ENCODE peak calls at places on chromosomes 2 and 18, in seven cellular contexts. V is bronchial epithelial cell, W is GM12865, L is prostate gland, A is cardiac muscle cell, Q is right lobe of liver, I is spleen. D is an unnamed sample.

GRCh38 chr2:98242006-98242405 is 104.2 kb upstream of the CNGA3 start:
- DNase-seq in Q (no peak), V (no peak), L (no peak), A (no peak), I (no peak), W (no peak), D (no peak)

GRCh38 chr18:79597176-79598045 is 82.2 kb upstream of the CTDP1 start:
- DNase-seq in L (no peak), W (no peak), I (peak), Q (peak), A (no peak), V (no peak), D (no peak)

GRCh38 chr18:40911582-40912254 is 1043.3 kb upstream of the PIK3C3 start:
- DNase-seq in L (no peak), Q (no peak), I (no peak), V (peak), A (peak), W (no peak), D (no peak)

GRCh38 chr2:195319112-195319460 is 337.9 kb upstream of the SLC39A10 start:
- DNase-seq in I (no peak), W (no peak), Q (no peak), V (peak), A (peak), L (no peak), D (no peak)

GRCh38 chr2:47277187-47277586 is 122.1 kb upstream of the STPG4 start:
- DNase-seq in A (no peak), Q (no peak), L (no peak), V (peak), I (no peak), W (no peak), D (no peak)

GRCh38 chr2:37271376-37272067 is 40.1 kb downstream of the NDUFAF7 start:
- DNase-seq in Q (no peak), V (no peak), L (no peak), I (no peak), W (no peak), A (no peak), D (no peak)

GRCh38 chr2:237558918-237559645 is 7.3 kb upstream of the PRLH start:
- DNase-seq in Q (peak), V (peak), I (peak), W (no peak), A (peak), L (peak), D (peak)

GRCh38 chr2:9106338-9107167 is 100.1 kb upstream of the ASAP2 start:
- DNase-seq in Q (no peak), L (no peak), V (no peak), I (no peak), A (no peak), W (no peak), D (no peak)

GRCh38 chr2:170928036-170928823 is 823 bp upstream of the GORASP2 start:
- DNase-seq in I (peak), Q (no peak), V (peak), A (peak), L (no peak), W (peak), D (no peak)

GRCh38 chr2:64143154-64144056 is 815 bp downstream of the PELI1 start:
- DNase-seq in A (peak), I (no peak), Q (no peak), L (peak), V (no peak), W (peak), D (no peak)

GRCh38 chr2:229779650-229780049 is 65.3 kb upstream of the DNER start:
- DNase-seq in V (peak), I (no peak), L (peak), W (no peak), Q (no peak), A (no peak), D (no peak)

GRCh38 chr2:72028351-72028995 is 119.2 kb downstream of the CYP26B1 start:
- DNase-seq in I (peak), W (no peak), A (no peak), V (no peak), L (peak), Q (no peak), D (no peak)

GRCh38 chr2:152488075-152488474 is 153.1 kb downstream of the FMNL2 start:
- DNase-seq in L (no peak), I (no peak), V (no peak), A (no peak), W (no peak), Q (no peak), D (no peak)

GRCh38 chr18:48153641-48154481 is 223.4 kb upstream of the SMAD2 start:
- DNase-seq in A (peak), Q (peak), V (peak), W (no peak), L (no peak), I (no peak), D (peak)

GRCh38 chr2:183248866-183249567 is 124.8 kb downstream of the NUP35 start:
- DNase-seq in Q (no peak), L (no peak), V (peak), A (peak), W (peak), I (no peak), D (no peak)

GRCh38 chr2:135798762-135799161 is 38.2 kb downstream of the LCT start:
- DNase-seq in A (no peak), L (no peak), Q (no peak), W (no peak), V (no peak), I (no peak), D (no peak)

GRCh38 chr2:10410716-10411437 is 37.2 kb downstream of the ODC1 start:
- DNase-seq in V (no peak), L (no peak), Q (no peak), W (no peak), A (peak), I (no peak), D (no peak)

GRCh38 chr2:207239754-207240494 is 74.2 kb upstream of the KLF7 start:
- DNase-seq in W (no peak), V (peak), I (no peak), L (peak), Q (no peak), A (peak), D (no peak)

GRCh38 chr18:23049698-23050373 is 85.4 kb upstream of the CABLES1 start:
- DNase-seq in A (no peak), L (no peak), V (no peak), W (no peak), I (no peak), Q (no peak), D (no peak)

GRCh38 chr2:31240406-31241365 is 6.7 kb downstream of the EHD3 start:
- DNase-seq in V (no peak), W (no peak), L (no peak), Q (no peak), A (no peak), I (no peak), D (no peak)

GRCh38 chr2:2324119-2324518 is 7.0 kb downstream of the MYT1L start:
- DNase-seq in W (no peak), V (no peak), I (no peak), Q (no peak), L (no peak), A (no peak), D (no peak)

GRCh38 chr2:197839327-197839726 is 34.9 kb downstream of the PLCL1 start:
- DNase-seq in W (no peak), Q (no peak), I (no peak), A (no peak), V (no peak), L (no peak), D (no peak)

GRCh38 chr2:201344663-201345366 is 12.3 kb downstream of the FLACC1 start:
- DNase-seq in I (no peak), W (peak), A (no peak), L (no peak), Q (no peak), V (no peak), D (no peak)

GRCh38 chr2:226524381-226524843 is 275.2 kb downstream of the IRS1 start:
- DNase-seq in L (no peak), V (peak), I (no peak), W (no peak), A (peak), Q (no peak), D (peak)

GRCh38 chr18:46567196-46567595 is 89.8 kb downstream of the LOXHD1 start:
- DNase-seq in V (no peak), W (no peak), A (no peak), I (no peak), L (no peak), Q (no peak), D (no peak)

GRCh38 chr2:223725494-223725893 is 111.9 kb downstream of the AP1S3 start:
- DNase-seq in W (no peak), L (peak), V (peak), I (peak), Q (peak), A (peak), D (peak)

GRCh38 chr2:19536136-19536535 is 177.7 kb upstream of the OSR1 start:
- DNase-seq in W (no peak), I (no peak), L (no peak), V (peak), Q (no peak), A (no peak), D (no peak)

GRCh38 chr18:415627-416612 is 84.6 kb downstream of the COLEC12 start:
- DNase-seq in V (peak), Q (no peak), A (peak), L (no peak), I (no peak), W (no peak), D (peak)

GRCh38 chr2:181738074-181738473 is 57.8 kb upstream of the NEUROD1 start:
- DNase-seq in L (no peak), I (no peak), V (peak), W (no peak), Q (no peak), A (peak), D (no peak)

GRCh38 chr18:26425148-26425531 is 123.2 kb downstream of the KCTD1 start:
- DNase-seq in A (peak), L (no peak), V (peak), I (no peak), Q (no peak), W (no peak), D (no peak)

GRCh38 chr18:23291456-23292205 is 156.3 kb downstream of the CABLES1 start:
- DNase-seq in Q (no peak), V (peak), W (no peak), I (no peak), A (peak), L (no peak), D (peak)

GRCh38 chr2:199875400-199875799 is 24.4 kb upstream of the FTCDNL1 start:
- DNase-seq in A (no peak), V (no peak), L (no peak), I (no peak), W (no peak), Q (no peak), D (peak)

GRCh38 chr18:35376393-35376741 is 770 bp downstream of the ZNF396 start:
- DNase-seq in I (peak), Q (peak), A (peak), L (no peak), W (peak), V (no peak), D (no peak)

GRCh38 chr2:237418300-237418699 is 4.3 kb upstream of the COL6A3 start:
- DNase-seq in Q (no peak), W (no peak), I (no peak), A (peak), L (no peak), V (no peak), D (no peak)

GRCh38 chr2:187547353-187547979 is 6.8 kb downstream of the TFPI start:
- DNase-seq in W (no peak), I (no peak), Q (no peak), A (peak), V (peak), L (no peak), D (peak)

GRCh38 chr2:108604196-108604595 is 69.9 kb downstream of the LIMS1 start:
- DNase-seq in I (no peak), W (no peak), L (no peak), A (no peak), Q (no peak), V (no peak), D (no peak)

GRCh38 chr18:48011926-48012469 is 81.5 kb upstream of the SMAD2 start:
- DNase-seq in A (no peak), I (no peak), Q (no peak), V (no peak), W (no peak), L (no peak), D (no peak)

GRCh38 chr18:62505669-62506494 is 16.9 kb upstream of the ZCCHC2 start:
- DNase-seq in A (no peak), V (peak), L (no peak), W (peak), Q (no peak), I (peak), D (no peak)

GRCh38 chr2:207432471-207432870 is 97.3 kb upstream of the CREB1 start:
- DNase-seq in A (no peak), Q (no peak), W (no peak), V (no peak), L (no peak), I (no peak), D (no peak)

GRCh38 chr18:65938592-65939372 is 188.0 kb downstream of the CDH7 start:
- DNase-seq in A (peak), V (peak), Q (no peak), I (no peak), W (peak), L (no peak), D (no peak)

DNA sequence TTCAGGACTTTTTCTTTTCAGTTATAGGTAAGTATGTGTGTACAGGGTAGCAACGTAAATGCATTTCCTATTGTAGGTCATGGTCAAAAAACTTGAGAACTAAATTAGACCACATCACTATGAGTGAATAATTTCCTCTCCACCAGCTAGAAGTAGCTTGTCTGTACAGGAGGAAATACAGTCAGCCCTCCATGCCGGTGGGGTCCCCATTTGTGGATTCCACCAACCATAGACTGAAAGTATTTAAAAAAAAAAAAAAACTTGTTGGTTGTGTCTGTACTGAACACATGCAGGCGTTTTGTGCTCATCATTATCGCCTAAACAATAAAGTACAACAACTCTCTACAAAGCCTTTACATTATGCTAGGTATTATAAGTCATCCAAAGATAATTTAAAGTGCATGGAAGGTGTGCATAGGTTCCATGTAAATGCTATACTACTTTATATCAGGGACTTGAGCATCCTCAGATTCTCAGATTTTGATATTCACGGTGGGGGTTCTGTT is 94.2 kb upstream of the NDUFV2 start:
- DNase-seq in L (no peak), I (no peak), A (no peak), Q (no peak), W (peak), V (no peak), D (no peak)
- H3K4me3 ChIP-seq in L (no peak), I (no peak), A (no peak), Q (no peak), W (no peak), V (no peak), D (no peak)

DNA sequence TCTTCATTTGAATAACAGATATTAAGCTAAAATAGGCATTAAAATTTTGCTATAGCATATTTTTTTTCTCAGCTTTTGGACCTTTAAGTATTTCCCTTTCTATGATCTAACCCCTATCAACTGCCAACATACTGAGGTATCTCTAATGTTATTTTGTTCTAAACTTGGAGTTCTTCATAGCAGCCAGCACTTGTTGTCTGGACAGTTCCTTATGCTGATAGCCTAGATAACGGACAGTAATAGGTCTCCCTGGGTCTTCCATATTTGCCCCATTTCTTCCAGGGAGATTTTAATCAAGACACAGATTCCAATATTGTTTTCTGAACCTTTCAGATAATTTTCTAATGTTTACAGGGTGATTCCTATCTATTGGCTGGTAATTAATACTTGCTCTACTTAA is 475.8 kb upstream of the MAP2 start:
- DNase-seq in W (no peak), L (no peak), I (no peak), Q (no peak), V (no peak), A (no peak), D (no peak)
- TF ChIP-seq CTCF in W (no peak), L (no peak), I (no peak), Q (no peak), V (no peak), A (no peak), D (no peak)

GRCh38 chr18:37235583-37235982 is 330.0 kb downstream of the CELF4 start:
- DNase-seq in V (no peak), A (no peak), I (no peak), W (no peak), L (no peak), Q (no peak), D (no peak)

GRCh38 chr18:37231251-37231650 is 334.3 kb downstream of the CELF4 start:
- DNase-seq in L (no peak), I (no peak), V (no peak), W (no peak), Q (no peak), A (no peak), D (no peak)

DNA sequence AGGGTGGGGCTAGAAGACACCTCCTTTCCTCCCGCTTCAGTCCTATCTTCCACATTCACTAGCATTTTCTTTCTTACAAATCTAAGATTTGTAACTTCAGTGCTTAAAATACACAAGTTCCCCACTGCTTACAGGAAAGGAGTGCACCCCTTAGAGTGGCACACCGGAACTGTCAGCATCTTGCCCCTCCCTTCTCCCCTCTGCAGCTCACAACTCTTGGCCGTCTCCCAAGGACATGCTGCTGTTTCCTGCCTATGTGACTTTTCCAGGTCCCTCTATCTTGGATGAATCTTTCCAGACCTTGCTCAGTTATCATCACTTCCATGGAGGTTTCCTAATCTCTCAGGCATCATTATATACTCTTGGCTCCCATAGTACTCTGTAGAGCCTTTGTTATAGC is 334.8 kb downstream of the CELF4 start:
- DNase-seq in A (peak), I (no peak), W (no peak), V (no peak), L (no peak), Q (no peak), D (no peak)
- H3K4me3 ChIP-seq in A (no peak), I (no peak), W (no peak), V (no peak), L (no peak), Q (no peak), D (no peak)

DNA sequence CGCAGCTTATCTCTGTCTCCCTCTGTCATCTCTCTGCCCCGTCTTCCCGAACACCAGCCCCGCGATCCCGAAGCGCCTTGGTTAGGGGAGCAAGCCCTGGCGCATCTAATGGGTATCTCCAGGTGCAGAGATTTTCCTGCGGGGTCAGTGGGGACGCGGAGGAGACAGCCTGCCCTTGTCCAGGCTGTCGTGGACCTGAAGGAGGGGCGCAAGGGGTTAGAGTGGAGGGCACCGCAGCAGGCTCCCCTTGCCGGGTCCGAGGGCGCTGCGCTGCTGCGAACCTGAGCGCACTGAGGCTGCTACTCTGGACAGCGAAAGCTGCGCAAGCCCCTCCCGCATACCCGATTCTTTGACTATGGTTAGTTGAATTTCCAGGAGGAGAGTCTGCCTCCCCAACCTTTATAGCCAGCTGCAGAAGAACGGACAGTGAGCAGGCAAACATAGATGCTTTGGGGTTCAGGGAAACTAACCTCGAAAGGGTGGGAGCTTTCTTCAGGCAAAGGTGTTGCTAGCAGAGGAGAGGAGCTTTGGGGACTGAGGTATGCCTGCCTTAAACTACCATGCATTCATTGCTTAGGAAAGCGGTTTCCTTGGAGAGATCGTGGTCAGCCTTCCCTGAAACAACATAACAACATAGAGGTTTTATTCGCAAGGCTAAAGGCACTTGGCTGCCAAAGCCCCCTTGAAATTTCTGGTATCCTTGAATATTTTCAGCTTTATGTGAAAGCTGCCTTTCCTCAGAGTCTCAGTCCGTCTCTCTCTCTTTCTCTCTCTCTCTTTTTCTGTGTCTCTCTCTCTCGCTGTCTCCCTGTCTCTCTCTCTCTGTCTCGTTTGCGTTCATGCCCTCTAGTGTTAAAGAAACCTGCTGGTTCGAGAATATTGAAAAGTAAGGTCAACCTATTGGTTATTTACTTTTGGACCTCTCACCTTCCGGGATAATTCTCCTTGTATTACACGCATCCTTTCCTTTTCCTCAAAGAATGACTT is 1.6 kb downstream of the GALNT13 start:
- DNase-seq in I (peak), V (no peak), A (no peak), W (no peak), Q (no peak), L (no peak), D (no peak)
- TF ChIP-seq CTCF in I (no peak), V (no peak), A (no peak), W (no peak), Q (no peak), L (no peak), D (no peak)

GRCh38 chr2:150598383-150598782 is 110.9 kb upstream of the RND3 start:
- DNase-seq in V (no peak), L (no peak), A (no peak), W (no peak), Q (peak), I (no peak), D (no peak)
- H3K4me3 ChIP-seq in V (no peak), L (no peak), A (no peak), W (no peak), Q (no peak), I (no peak), D (no peak)

GRCh38 chr2:190180313-190181065 is 118.0 kb upstream of the MSTN start:
- DNase-seq in W (peak), I (peak), Q (peak), L (peak), V (no peak), A (peak), D (no peak)
- TF ChIP-seq CTCF in W (peak), I (no peak), Q (peak), L (no peak), V (peak), A (peak), D (peak)

GRCh38 chr2:112050311-112050710 is 4.8 kb upstream of the TMEM87B start:
- DNase-seq in A (no peak), V (no peak), W (no peak), L (no peak), Q (no peak), I (no peak), D (no peak)
- H3K4me3 ChIP-seq in A (no peak), V (no peak), W (no peak), L (no peak), Q (no peak), I (no peak), D (no peak)

GRCh38 chr18:21851327-21851961 is 110.9 kb downstream of the MIB1 start:
- DNase-seq in A (peak), Q (no peak), L (no peak), W (peak), I (no peak), V (peak), D (no peak)
- TF ChIP-seq CTCF in A (peak), Q (peak), L (no peak), W (peak), I (no peak), V (peak), D (peak)

GRCh38 chr2:85410584-85411404 is 628 bp upstream of the CAPG start:
- DNase-seq in L (no peak), Q (no peak), I (no peak), V (peak), W (no peak), A (no peak), D (no peak)
- H3K4me3 ChIP-seq in L (no peak), Q (no peak), I (no peak), V (no peak), W (no peak), A (no peak), D (no peak)

GRCh38 chr2:231483398-231484329 is 19.4 kb upstream of the NCL start:
- DNase-seq in W (peak), Q (peak), V (no peak), L (no peak), A (peak), I (peak), D (no peak)
- TF ChIP-seq CTCF in W (peak), Q (no peak), V (no peak), L (no peak), A (no peak), I (no peak), D (no peak)